ENCODE peak calls at places on chromosome 21, in four cellular contexts. One of them, this sample, is unnamed.

GRCh38 chr21:44398499-44398898 is 45.1 kb downstream of the TRPM2 start:
- DNase-seq in NB4: no peak
- DNase-seq in GM12878: no peak
- DNase-seq in K562: no peak
- DNase-seq in this sample: no peak

GRCh38 chr21:41868062-41868710 is 11.0 kb downstream of the PRDM15 start:
- DNase-seq in NB4: no peak
- DNase-seq in GM12878: peak
- DNase-seq in K562: no peak
- DNase-seq in this sample: no peak

GRCh38 chr21:21373969-21374368 is 375.8 kb downstream of the NCAM2 start:
- DNase-seq in GM12878: no peak
- DNase-seq in K562: no peak
- DNase-seq in NB4: no peak
- DNase-seq in this sample: no peak

GRCh38 chr21:42191978-42192595 is 26.9 kb upstream of the ABCG1 start:
- DNase-seq in GM12878: no peak
- DNase-seq in NB4: no peak
- DNase-seq in K562: no peak
- DNase-seq in this sample: no peak

GRCh38 chr21:42062543-42063022 is 8.5 kb upstream of the UMODL1 start:
- DNase-seq in K562: no peak
- DNase-seq in NB4: peak
- DNase-seq in GM12878: peak
- DNase-seq in this sample: no peak

GRCh38 chr21:39730418-39731107 is 14.4 kb upstream of the IGSF5 start:
- DNase-seq in K562: no peak
- DNase-seq in NB4: no peak
- DNase-seq in GM12878: no peak
- DNase-seq in this sample: no peak

GRCh38 chr21:27802816-27803475 is 836.1 kb upstream of the ADAMTS5 start:
- DNase-seq in K562: peak
- DNase-seq in GM12878: no peak
- DNase-seq in NB4: peak
- DNase-seq in this sample: peak

GRCh38 chr21:43811262-43812105 is 22.1 kb downstream of the RRP1 start:
- DNase-seq in NB4: peak
- DNase-seq in GM12878: no peak
- DNase-seq in K562: no peak
- DNase-seq in this sample: no peak

GRCh38 chr21:39720126-39720778 is 24.7 kb upstream of the IGSF5 start:
- DNase-seq in GM12878: no peak
- DNase-seq in K562: no peak
- DNase-seq in NB4: no peak
- DNase-seq in this sample: no peak

GRCh38 chr21:41895643-41896493 is 16.7 kb upstream of the PRDM15 start:
- DNase-seq in GM12878: no peak
- DNase-seq in K562: peak
- DNase-seq in NB4: no peak
- DNase-seq in this sample: peak

GRCh38 chr21:41779659-41780058 is 12.8 kb upstream of the RIPK4 start:
- DNase-seq in K562: no peak
- DNase-seq in NB4: no peak
- DNase-seq in GM12878: no peak
- DNase-seq in this sample: no peak

GRCh38 chr21:33059319-33059894 is 10.5 kb upstream of the OLIG1 start:
- DNase-seq in K562: no peak
- DNase-seq in GM12878: no peak
- DNase-seq in NB4: peak
- DNase-seq in this sample: no peak

GRCh38 chr21:33691945-33692594 is 49.8 kb downstream of the ITSN1 start:
- DNase-seq in NB4: no peak
- DNase-seq in GM12878: no peak
- DNase-seq in K562: no peak
- DNase-seq in this sample: no peak

GRCh38 chr21:39000496-39000895 is 182.8 kb downstream of the PSMG1 start:
- DNase-seq in NB4: peak
- DNase-seq in K562: no peak
- DNase-seq in GM12878: no peak
- DNase-seq in this sample: peak

GRCh38 chr21:43361127-43361492 is 65.8 kb downstream of the SIK1 start:
- DNase-seq in K562: no peak
- DNase-seq in GM12878: no peak
- DNase-seq in NB4: peak
- DNase-seq in this sample: no peak

GRCh38 chr21:42269382-42269781 is 45.8 kb downstream of the TFF3 start:
- DNase-seq in NB4: peak
- DNase-seq in K562: no peak
- DNase-seq in GM12878: no peak
- DNase-seq in this sample: no peak

GRCh38 chr21:45833437-45833836 is 148.1 kb upstream of the COL6A1 start:
- DNase-seq in NB4: no peak
- DNase-seq in K562: no peak
- DNase-seq in GM12878: no peak
- DNase-seq in this sample: no peak

GRCh38 chr21:32940079-32941014 is 85.4 kb upstream of the OLIG2 start:
- DNase-seq in GM12878: no peak
- DNase-seq in NB4: peak
- DNase-seq in K562: peak
- DNase-seq in this sample: peak

GRCh38 chr21:31295676-31296075 is 48.4 kb downstream of the TIAM1 start:
- DNase-seq in GM12878: no peak
- DNase-seq in NB4: no peak
- DNase-seq in K562: no peak
- DNase-seq in this sample: no peak

GRCh38 chr21:41651830-41652229 is 115.0 kb downstream of the RIPK4 start:
- DNase-seq in K562: no peak
- DNase-seq in GM12878: no peak
- DNase-seq in NB4: no peak
- DNase-seq in this sample: no peak

GRCh38 chr21:25107708-25108107 is 499.6 kb downstream of the MRPL39 start:
- DNase-seq in K562: no peak
- DNase-seq in GM12878: no peak
- DNase-seq in NB4: peak
- DNase-seq in this sample: no peak

GRCh38 chr21:44983421-44984206 is 43.8 kb downstream of the SLX9 start:
- DNase-seq in GM12878: no peak
- DNase-seq in K562: no peak
- DNase-seq in NB4: no peak
- DNase-seq in this sample: no peak

GRCh38 chr21:39518845-39519205 is 67.1 kb downstream of the SH3BGR start:
- DNase-seq in GM12878: no peak
- DNase-seq in NB4: no peak
- DNase-seq in K562: no peak
- DNase-seq in this sample: no peak

DNA sequence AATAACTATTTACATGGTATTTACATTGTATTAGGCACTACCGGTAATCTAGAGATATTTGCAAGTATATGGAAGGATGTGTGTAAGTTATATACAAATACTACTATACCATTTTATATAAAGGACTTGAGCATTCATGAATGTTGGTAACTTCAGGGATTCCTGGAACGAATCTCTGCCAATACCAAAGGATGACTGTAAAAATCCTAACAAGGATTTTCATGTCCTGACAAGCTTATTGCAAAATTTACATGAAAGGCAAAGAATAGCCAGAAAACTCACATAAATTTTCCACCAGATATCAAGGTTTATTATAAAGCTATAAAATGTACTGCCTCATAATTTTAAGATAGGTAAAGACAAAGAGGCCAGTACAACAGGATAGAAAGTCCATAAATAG is 325.2 kb upstream of the NRIP1 start:
- DNase-seq in K562: no peak
- DNase-seq in NB4: no peak
- DNase-seq in GM12878: no peak
- DNase-seq in this sample: no peak
- TF ChIP-seq MAX in K562: no peak
- TF ChIP-seq MAX in NB4: no peak
- TF ChIP-seq MAX in GM12878: no peak
- TF ChIP-seq MAX in this sample: no peak

GRCh38 chr21:23398726-23399125 is 2208.6 kb downstream of the MRPL39 start:
- DNase-seq in K562: no peak
- DNase-seq in GM12878: no peak
- DNase-seq in NB4: no peak
- DNase-seq in this sample: no peak
- TF ChIP-seq MAX in K562: no peak
- TF ChIP-seq MAX in GM12878: no peak
- TF ChIP-seq MAX in NB4: no peak
- TF ChIP-seq MAX in this sample: no peak

GRCh38 chr21:37060296-37060695 is 12.6 kb downstream of the PIGP start:
- DNase-seq in GM12878: no peak
- DNase-seq in K562: no peak
- DNase-seq in NB4: peak
- DNase-seq in this sample: peak
- TF ChIP-seq MAX in GM12878: no peak
- TF ChIP-seq MAX in K562: no peak
- TF ChIP-seq MAX in NB4: no peak
- TF ChIP-seq MAX in this sample: no peak

DNA sequence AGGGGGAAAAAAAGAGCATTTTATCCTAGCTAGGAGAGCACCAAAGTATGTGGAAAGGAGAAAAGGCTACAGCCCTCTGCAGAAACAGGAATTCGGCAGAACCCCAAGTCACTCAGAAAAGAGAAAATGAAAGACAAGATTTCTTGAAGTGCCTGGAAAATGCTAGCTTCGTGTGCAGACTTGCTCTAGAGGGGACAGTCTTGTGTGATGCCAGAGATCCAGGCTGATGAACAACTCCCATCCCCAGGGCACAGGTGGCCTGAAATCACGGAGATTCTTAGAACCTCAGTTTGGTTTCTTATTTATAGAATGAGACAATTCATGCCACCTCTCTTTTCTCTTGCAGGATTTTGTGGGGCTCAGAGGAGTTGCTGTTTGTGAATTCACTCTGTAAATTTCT is 61.4 kb downstream of the RUNX1 start:
- DNase-seq in NB4: no peak
- DNase-seq in K562: no peak
- DNase-seq in GM12878: no peak
- DNase-seq in this sample: no peak
- TF ChIP-seq MAX in NB4: no peak
- TF ChIP-seq MAX in K562: no peak
- TF ChIP-seq MAX in GM12878: no peak
- TF ChIP-seq MAX in this sample: no peak